ENCODE peak calls at places on chromosomes 5 and 9, in four cellular contexts. R is SK-N-SH, M is K562, K is H1. P is an unnamed sample.

GRCh38 chr9:126531035-126531571 is 82.6 kb upstream of the LMX1B start:
- DNase-seq in R (peak; percentile 17), M (no peak), K (no peak), P (no peak)

GRCh38 chr5:64947801-64948200 is 179.1 kb downstream of the CWC27 start:
- DNase-seq in R (no peak), M (no peak), K (no peak), P (no peak)

GRCh38 chr9:130860458-130861316 is 25.6 kb downstream of the ABL1 start:
- DNase-seq in R (no peak), M (peak; percentile 94), K (no peak), P (no peak)

GRCh38 chr9:135295556-135296300 is 183.9 kb upstream of the PPP1R26 start:
- DNase-seq in R (no peak), M (no peak), K (no peak), P (no peak)

GRCh38 chr9:124345063-124345462 is 70.2 kb downstream of the PSMB7 start:
- DNase-seq in R (no peak), M (no peak), K (no peak), P (no peak)

GRCh38 chr9:27377147-27377807 is 80.3 kb upstream of the EQTN start:
- DNase-seq in R (no peak), M (peak; percentile 4), K (no peak), P (no peak)

GRCh38 chr9:134551657-134552348 is 89.8 kb upstream of the COL5A1 start:
- DNase-seq in R (no peak), M (no peak), K (no peak), P (no peak)

GRCh38 chr5:117093653-117094052 is 519.0 kb upstream of the SEMA6A start:
- DNase-seq in R (no peak), M (no peak), K (no peak), P (no peak)

GRCh38 chr9:11414241-11414640 is 801.4 kb upstream of the PTPRD start:
- DNase-seq in R (no peak), M (no peak), K (no peak), P (no peak)

GRCh38 chr9:108671794-108672193 is 184.0 kb downstream of the ACTL7B start:
- DNase-seq in R (no peak), M (no peak), K (no peak), P (no peak)

GRCh38 chr9:4839470-4839912 is 46.7 kb downstream of the RCL1 start:
- DNase-seq in R (no peak), M (no peak), K (no peak), P (no peak)

GRCh38 chr5:123382252-123382651 is 41.0 kb downstream of the CEP120 start:
- DNase-seq in R (no peak), M (no peak), K (no peak), P (no peak)

GRCh38 chr5:67289763-67290521 is 93.3 kb upstream of the CD180 start:
- DNase-seq in R (no peak), M (no peak), K (no peak), P (no peak)

GRCh38 chr5:75985077-75985476 is 98.1 kb upstream of the SV2C start:
- DNase-seq in R (no peak), M (no peak), K (no peak), P (no peak)

GRCh38 chr9:68999393-69000105 is 14.4 kb downstream of the PRKACG start:
- DNase-seq in R (peak; percentile 59), M (peak; percentile 77), K (peak; percentile 60), P (peak; percentile 73)

GRCh38 chr9:93678199-93679019 is 102.0 kb downstream of the PHF2 start:
- DNase-seq in R (peak; percentile 16), M (no peak), K (no peak), P (peak; percentile 3)

GRCh38 chr5:20294696-20295095 is 306.7 kb upstream of the CDH18 start:
- DNase-seq in R (no peak), M (no peak), K (no peak), P (no peak)

GRCh38 chr5:136356747-136357469 is 8.4 kb downstream of the TRPC7 start:
- DNase-seq in R (no peak), M (no peak), K (no peak), P (no peak)

GRCh38 chr9:70015099-70015498 is 28.5 kb upstream of the MAMDC2 start:
- DNase-seq in R (no peak), M (no peak), K (no peak), P (no peak)

GRCh38 chr9:76884823-76885222 is 21.1 kb downstream of the PRUNE2 start:
- DNase-seq in R (no peak), M (no peak), K (no peak), P (no peak)

GRCh38 chr5:141681695-141682641 is at the start of gene ARAP3:
- DNase-seq in R (peak; percentile 91), M (peak; percentile 83), K (no peak), P (peak; percentile 76)

GRCh38 chr5:142697356-142697807 is 11.5 kb upstream of the FGF1 start:
- DNase-seq in R (no peak), M (no peak), K (no peak), P (no peak)

GRCh38 chr9:120676767-120677402 is 37.4 kb downstream of the MEGF9 start:
- DNase-seq in R (no peak), M (no peak), K (no peak), P (no peak)

GRCh38 chr5:40307076-40307475 is 372.6 kb upstream of the PTGER4 start:
- DNase-seq in R (no peak), M (no peak), K (no peak), P (no peak)

GRCh38 chr9:20606637-20607036 is 15.7 kb downstream of the MLLT3 start:
- DNase-seq in R (no peak), M (no peak), K (no peak), P (no peak)

GRCh38 chr5:1501372-1502045 is 22.3 kb downstream of the LPCAT1 start:
- DNase-seq in R (no peak), M (no peak), K (no peak), P (no peak)

GRCh38 chr5:126516133-126516532 is 78.9 kb downstream of the ALDH7A1 start:
- DNase-seq in R (peak; percentile 66), M (no peak), K (no peak), P (no peak)

GRCh38 chr5:72330712-72331111 is 10.5 kb downstream of the PTCD2 start:
- DNase-seq in R (no peak), M (no peak), K (no peak), P (no peak)

GRCh38 chr5:81779125-81779934 is 28.4 kb upstream of the SSBP2 start:
- DNase-seq in R (peak; percentile 27), M (no peak), K (no peak), P (no peak)

GRCh38 chr9:27888661-27889295 is 315.5 kb upstream of the C9orf72 start:
- DNase-seq in R (peak; percentile 10), M (peak; percentile 3), K (peak; percentile 36), P (peak; percentile 82)

DNA sequence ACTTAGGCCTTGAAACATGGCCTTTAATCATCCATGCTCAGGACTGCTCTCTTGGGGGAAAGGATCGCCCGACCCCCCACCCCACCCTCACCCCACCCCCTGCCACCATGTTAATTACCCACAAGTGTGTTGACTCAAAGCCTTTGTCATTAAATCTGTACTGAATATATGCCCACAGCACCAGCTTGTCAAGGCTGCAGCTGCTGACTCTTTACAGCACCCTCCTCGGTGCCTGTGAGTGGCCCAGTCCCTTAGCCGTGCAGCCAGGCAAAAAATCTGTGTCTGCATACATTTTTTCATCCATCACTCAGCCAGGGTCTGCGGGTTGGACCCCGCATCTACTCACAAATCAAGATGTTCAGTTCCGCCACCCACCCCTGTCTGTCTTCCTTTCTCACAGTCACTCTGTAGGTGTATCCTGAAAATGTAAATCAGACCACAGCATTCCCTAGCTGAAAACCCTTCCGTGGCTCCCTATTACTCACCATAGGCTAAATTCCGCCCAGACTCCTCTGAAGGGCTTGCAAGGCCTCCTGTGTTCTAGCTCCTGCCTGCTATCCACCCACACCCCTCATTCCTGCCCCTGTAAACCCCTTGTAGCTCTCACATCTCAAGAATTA is 53.7 kb upstream of the KCNIP1 start:
- DNase-seq in R (no peak), M (no peak), K (no peak), P (no peak)
- TF ChIP-seq TEAD4 in R (no peak), M (no peak), K (no peak), P (no peak)

DNA sequence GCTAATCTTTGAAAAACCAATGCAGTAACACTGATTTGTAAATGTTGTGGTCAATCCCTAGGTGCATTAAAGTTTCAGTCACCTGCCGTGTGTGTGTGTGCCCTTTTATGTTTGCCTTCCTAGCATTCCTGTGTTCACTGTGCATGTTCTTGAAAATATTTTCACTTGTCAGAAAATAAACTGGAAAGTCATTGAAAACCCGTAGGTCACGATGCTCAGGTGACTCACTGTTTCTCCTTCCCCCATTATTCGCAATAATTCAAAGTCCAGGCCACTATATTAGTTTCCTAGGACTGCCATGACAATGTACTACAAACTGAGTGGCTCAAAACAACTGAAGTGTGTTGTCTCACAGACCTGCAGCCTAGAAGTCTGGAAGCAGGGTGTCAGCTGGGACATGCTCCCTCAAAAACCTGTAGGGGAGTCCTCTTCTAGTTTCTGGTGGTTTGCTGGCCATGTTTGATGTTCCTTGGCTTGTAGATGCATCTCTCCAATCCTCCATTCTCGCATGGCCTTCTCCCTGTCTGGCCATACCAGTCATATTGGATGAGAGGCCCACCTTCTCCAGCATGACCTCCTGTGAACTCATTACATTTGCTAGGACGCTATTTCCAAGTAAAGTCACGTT is 29.3 kb downstream of the MARVELD2 start:
- DNase-seq in R (no peak), M (no peak), K (no peak), P (no peak)
- TF ChIP-seq TEAD4 in R (no peak), M (no peak), K (no peak), P (no peak)

GRCh38 chr5:94849821-94850736 is 231.6 kb downstream of the SLF1 start:
- DNase-seq in R (peak; percentile 39), M (peak; percentile 25), K (no peak), P (no peak)
- TF ChIP-seq TEAD4 in R (no peak), M (no peak), K (peak; percentile 68), P (no peak)

DNA sequence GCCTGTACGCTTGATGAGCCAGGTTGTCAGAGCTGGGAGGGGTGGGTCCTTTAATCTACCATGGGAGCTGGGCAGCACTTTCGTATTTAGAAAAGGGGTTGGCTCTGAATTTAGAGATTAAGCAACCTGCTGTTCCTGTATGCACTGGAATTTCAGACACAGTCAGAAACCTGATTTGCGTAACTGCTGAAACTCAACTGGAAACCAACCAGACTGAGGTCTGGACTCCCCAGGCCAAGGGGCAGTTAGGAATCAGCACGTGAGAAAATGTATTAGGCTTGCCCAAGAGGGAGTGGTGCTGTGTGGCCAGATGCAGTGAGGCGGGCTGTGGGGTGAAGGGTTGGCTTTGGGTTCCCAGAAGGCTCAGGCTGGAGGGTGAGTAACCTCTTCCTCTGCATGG is 235.0 kb downstream of the GOLPH3 start:
- DNase-seq in R (no peak), M (no peak), K (no peak), P (no peak)
- TF ChIP-seq TEAD4 in R (no peak), M (no peak), K (no peak), P (no peak)

GRCh38 chr5:74579215-74579614 is 61.3 kb downstream of the ENC1 start:
- DNase-seq in R (no peak), M (peak; percentile 59), K (no peak), P (no peak)
- TF ChIP-seq TEAD4 in R (no peak), M (no peak), K (no peak), P (no peak)

P was measured in WTC11.